ENCODE peak calls at places on chromosomes 4 and X, in four cellular contexts. J, Y, R and X are unnamed samples. For H3K4me1, the result is how much of the 10 kb centered on the place peaks cover.

GRCh38 chrX:130497531-130497930 is 95.7 kb downstream of the RBMX2 start:
- DNase-seq in J (no peak), R (no peak), Y (no peak), X (no peak)

GRCh38 chr4:77818077-77818666 is 996 bp downstream of the CNOT6L start:
- DNase-seq in Y (peak), R (peak), J (peak), X (peak)

GRCh38 chr4:184475096-184475461 is 729 bp upstream of the IRF2 start:
- DNase-seq in Y (no peak), R (peak), J (peak), X (peak)

GRCh38 chrX:107730298-107730655 is 45.3 kb downstream of the TSC22D3 start:
- DNase-seq in R (no peak), Y (no peak), J (no peak), X (no peak)

GRCh38 chrX:31384471-31384870 is 312.6 kb upstream of the FTHL17 start:
- DNase-seq in Y (no peak), J (no peak), R (no peak), X (no peak)

GRCh38 chr4:26402458-26402857 is 81.6 kb downstream of the RBPJ start:
- DNase-seq in J (no peak), R (no peak), Y (no peak), X (no peak)

GRCh38 chr4:144967161-144967560 is 130.8 kb downstream of the ANAPC10 start:
- DNase-seq in J (no peak), Y (no peak), R (no peak), X (no peak)

GRCh38 chrX:136032370-136032769 is 47.1 kb downstream of the SLC9A6 start:
- DNase-seq in J (no peak), R (no peak), Y (no peak), X (no peak)

GRCh38 chrX:22699591-22700091 is 300.1 kb upstream of the DDX53 start:
- DNase-seq in Y (peak), J (no peak), R (no peak), X (peak)

GRCh38 chr4:70925899-70926635 is 23.9 kb downstream of the MOB1B start:
- DNase-seq in J (no peak), R (no peak), Y (no peak), X (no peak)

GRCh38 chr4:1784789-1785591 is 8.1 kb upstream of the FGFR3 start:
- DNase-seq in J (peak), R (no peak), Y (no peak), X (no peak)

GRCh38 chrX:152641996-152642395 is 4.3 kb downstream of the GABRQ start:
- DNase-seq in Y (peak), J (no peak), R (no peak), X (no peak)

GRCh38 chr4:87559090-87559837 is 30.1 kb upstream of the SPARCL1 start:
- DNase-seq in R (peak), J (no peak), Y (peak), X (no peak)

GRCh38 chrX:46837543-46838481 is 969 bp downstream of the RP2 start:
- DNase-seq in Y (no peak), J (no peak), R (no peak), X (peak)

GRCh38 chr4:158208931-158209640 is 1.2 kb upstream of the TMEM144 start:
- DNase-seq in J (no peak), Y (no peak), R (no peak), X (no peak)

GRCh38 chr4:158209825-158210807 is at the start of gene TMEM144:
- DNase-seq in R (peak), Y (peak), J (peak), X (peak)

GRCh38 chr4:158211288-158211687 is 1.0 kb downstream of the TMEM144 start:
- DNase-seq in R (peak), J (peak), Y (no peak), X (no peak)
- H3K4me3 ChIP-seq in R (peak), J (peak), Y (no peak), X (no peak)

DNA sequence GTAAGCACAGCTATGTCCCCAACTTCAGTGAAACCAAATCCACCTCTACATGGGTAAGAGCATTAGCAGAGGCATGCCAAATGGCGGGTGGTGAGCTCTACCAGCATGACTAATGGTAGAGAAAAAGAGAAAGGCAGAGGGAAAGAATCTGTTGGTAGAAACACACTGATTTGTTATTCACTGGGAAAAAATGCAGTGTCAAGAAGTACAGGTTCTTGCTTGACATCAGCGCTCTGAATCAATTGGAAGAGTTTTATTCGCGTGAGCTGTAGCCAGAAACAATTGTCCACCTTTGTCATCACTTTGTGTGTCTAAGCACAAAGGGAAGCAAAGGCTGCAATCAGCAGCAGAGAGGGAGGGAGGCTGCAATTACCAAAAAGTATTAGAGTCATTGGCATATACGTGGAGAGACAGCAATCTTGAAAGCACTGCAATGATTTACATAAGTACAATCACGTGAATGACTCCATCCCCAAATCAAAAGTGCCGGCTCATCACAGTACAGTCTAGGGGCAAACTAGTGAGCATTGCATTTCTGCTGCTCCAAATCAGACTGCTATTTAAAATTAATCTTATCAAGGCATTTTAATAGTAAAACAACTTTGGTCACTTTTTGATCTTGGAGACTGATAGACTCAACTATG is 67.7 kb upstream of the HS3ST1 start:
- DNase-seq in R (no peak), J (no peak), Y (no peak), X (no peak)
- H3K27ac ChIP-seq in R (no peak), J (no peak), Y (no peak), X (no peak)

GRCh38 chr4:7808752-7809151 is 130.9 kb downstream of the AFAP1 start:
- DNase-seq in Y (no peak), J (no peak), R (no peak), X (peak)
- H3K4me1 ChIP-seq in Y (half or more), J (under half), R (half or more), X (half or more)

GRCh38 chr4:54992266-54992665 is 133.1 kb downstream of the KDR start:
- DNase-seq in R (no peak), J (no peak), Y (no peak), X (no peak)
- H3K4me3 ChIP-seq in R (no peak), J (no peak), Y (no peak), X (no peak)

GRCh38 chr4:47043821-47044220 is 12.5 kb downstream of the GABRB1 start:
- DNase-seq in Y (no peak), J (no peak), R (no peak), X (no peak)

GRCh38 chr4:47032405-47033106 is 1.2 kb downstream of the GABRB1 start:
- DNase-seq in J (peak), R (peak), Y (peak), X (peak)

GRCh38 chr4:47040828-47041227 is 9.5 kb downstream of the GABRB1 start:
- DNase-seq in J (no peak), R (no peak), Y (no peak), X (no peak)

DNA sequence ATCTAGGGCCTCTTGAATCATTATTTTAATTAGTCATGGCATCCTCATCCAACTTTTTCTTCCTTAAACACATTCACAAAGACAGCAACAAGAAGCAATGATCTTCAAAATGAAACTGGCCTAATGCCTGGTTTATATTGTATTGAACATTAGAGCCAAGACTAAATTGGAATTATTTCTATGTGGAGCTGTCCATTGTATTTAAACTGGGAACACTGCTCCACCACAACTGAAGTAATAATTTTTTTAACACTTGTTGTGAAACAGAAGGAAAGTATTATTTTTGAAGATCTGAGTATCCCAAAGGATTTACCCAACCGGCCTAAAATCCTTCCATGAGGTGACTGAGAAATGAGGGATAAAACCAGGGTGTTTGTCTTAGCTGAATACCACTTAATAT is 6.9 kb downstream of the GABRB1 start:
- DNase-seq in R (no peak), J (no peak), Y (no peak), X (no peak)
- H3K27ac ChIP-seq in R (no peak), J (no peak), Y (no peak), X (no peak)

GRCh38 chr4:5882947-5883346 is 9.9 kb downstream of the CRMP1 start:
- DNase-seq in R (no peak), J (no peak), Y (no peak), X (no peak)
- H3K4me1 ChIP-seq in R (under half), J (under half), Y (under half), X (under half)

GRCh38 chr4:124121511-124121934 is 591.0 kb downstream of the ANKRD50 start:
- DNase-seq in Y (no peak), R (no peak), J (no peak), X (no peak)
- H3K4me3 ChIP-seq in Y (no peak), R (no peak), J (no peak), X (no peak)

DNA sequence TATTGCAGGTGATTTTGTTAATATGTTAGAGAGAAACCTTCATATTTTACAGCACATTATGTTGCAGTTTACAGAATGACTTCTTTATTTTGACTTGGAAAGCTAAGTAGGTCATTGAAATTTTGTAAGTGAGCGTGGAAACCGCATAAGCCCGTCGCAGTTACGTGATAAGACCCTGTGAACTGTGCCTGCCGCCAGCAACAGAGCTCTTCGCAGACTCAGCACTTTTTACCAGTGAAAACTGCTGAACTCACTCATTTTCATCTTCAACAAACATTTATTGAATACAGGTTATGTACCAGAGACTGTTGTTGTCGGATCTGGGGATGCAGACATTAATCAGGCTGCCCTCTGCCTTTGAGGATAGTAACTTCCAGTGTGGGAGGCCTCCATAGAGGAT is 355.7 kb downstream of the HS3ST1 start:
- DNase-seq in R (no peak), J (no peak), Y (no peak), X (no peak)
- H3K27ac ChIP-seq in R (no peak), J (no peak), Y (no peak), X (no peak)

GRCh38 chr4:3462321-3462789 is 751 bp upstream of the DOK7 start:
- DNase-seq in Y (no peak), J (no peak), R (no peak), X (no peak)
- H3K4me1 ChIP-seq in Y (under half), J (under half), R (under half), X (under half)

DNA sequence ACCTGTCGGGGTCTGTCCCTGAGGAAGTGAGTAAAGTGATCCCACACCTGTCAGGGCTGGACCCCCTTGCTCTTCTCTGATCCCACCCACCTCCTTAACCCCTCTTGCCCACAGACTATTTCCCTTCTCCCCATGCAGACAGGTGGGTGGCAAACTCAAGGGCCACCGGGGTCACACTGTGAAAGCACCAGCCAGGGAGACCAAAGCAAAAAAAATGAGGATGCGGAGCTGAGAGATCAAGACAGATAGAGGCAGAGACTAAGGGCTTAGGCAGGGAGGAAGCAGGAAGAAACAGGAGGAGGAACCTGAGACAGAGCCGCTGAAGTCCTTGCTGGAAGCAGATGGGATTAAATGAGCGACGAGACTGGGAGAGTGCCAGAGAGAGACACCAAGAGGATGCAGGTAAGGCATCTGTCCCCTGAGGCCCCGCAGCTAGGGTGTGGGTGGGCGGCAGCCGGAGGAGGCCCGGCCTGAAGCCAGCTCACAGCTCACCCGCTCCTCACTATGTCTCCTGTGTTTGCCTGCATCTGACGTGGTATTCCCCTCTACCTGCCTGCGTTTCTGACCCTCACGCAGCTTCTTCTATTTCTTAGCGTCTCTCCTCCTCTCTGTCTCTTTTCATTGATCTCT is 7.2 kb downstream of the TIMM17B start:
- DNase-seq in Y (no peak), J (no peak), R (no peak), X (no peak)
- H3K4me3 ChIP-seq in Y (peak), J (peak), R (peak), X (peak)